ENCODE peak calls at places on chromosome 14, in ten cellular contexts. B is Ammon's horn; P is stimulated activated CD4-positive, alpha-beta T cell treated with anti-CD3 and anti-CD28 coated beads, Interleukin-4, amount 100 ng/mL, for 48 hours; C is tibial artery; T is NCI-H774; N is K562; D is SW480; G is foreskin fibroblast; Z is NCI-H1105; U is DMS 273 treated with DMSO at 0.1 percent for 48 hours. V is an unnamed sample.

GRCh38 chr14:100988411-100988900 is 84.9 kb upstream of the RTL1 start:
- DNase-seq in B (no peak), P (no peak), C (no peak), T (no peak), N (no peak), D (peak; percentile 45), G (no peak), Z (no peak), U (no peak), V (peak; percentile 93)

GRCh38 chr14:70052990-70053389 is 135.8 kb downstream of the SLC8A3 start:
- DNase-seq in B (no peak), P (peak; percentile 15), C (no peak), T (no peak), N (peak; percentile 20), D (no peak), G (peak; percentile 15), Z (no peak), U (no peak), V (no peak)

GRCh38 chr14:89955022-89955414 is 488 bp upstream of the EFCAB11 start:
- DNase-seq in B (no peak), P (no peak), C (no peak), T (no peak), N (no peak), D (no peak), G (no peak), Z (no peak), U (no peak), V (no peak)

GRCh38 chr14:103161054-103161397 is 37.8 kb downstream of the TNFAIP2 start:
- DNase-seq in B (no peak), P (no peak), C (no peak), T (no peak), N (no peak), D (peak; percentile 50), G (no peak), Z (no peak), U (no peak), V (no peak)

GRCh38 chr14:101407328-101407727 is 154.0 kb upstream of the DIO3 start:
- DNase-seq in B (no peak), P (no peak), C (no peak), T (no peak), N (no peak), D (no peak), G (no peak), Z (no peak), U (no peak), V (no peak)

GRCh38 chr14:71498151-71498734 is 434.0 kb upstream of the RGS6 start:
- DNase-seq in B (no peak), P (no peak), C (no peak), T (no peak), N (no peak), D (no peak), G (no peak), Z (no peak), U (no peak), V (no peak)

GRCh38 chr14:50871223-50871622 is 630 bp upstream of the ABHD12B start:
- DNase-seq in B (no peak), P (no peak), C (no peak), T (no peak), N (no peak), D (no peak), G (no peak), Z (no peak), U (no peak), V (no peak)

GRCh38 chr14:86847176-86847575 is 1145.8 kb downstream of the GALC start:
- DNase-seq in B (no peak), P (no peak), C (no peak), T (no peak), N (no peak), D (no peak), G (peak; percentile 14), Z (no peak), U (no peak), V (no peak)

GRCh38 chr14:99316281-99317163 is 44.5 kb upstream of the BCL11B start:
- DNase-seq in B (no peak), P (no peak), C (no peak), T (no peak), N (no peak), D (peak; percentile 92), G (no peak), Z (no peak), U (no peak), V (no peak)

GRCh38 chr14:65160091-65160490 is 57.8 kb upstream of the MAX start:
- DNase-seq in B (no peak), P (no peak), C (no peak), T (no peak), N (no peak), D (no peak), G (no peak), Z (no peak), U (no peak), V (no peak)

GRCh38 chr14:61527325-61528100 is 167.8 kb upstream of the HIF1A start:
- DNase-seq in B (no peak), P (no peak), C (no peak), T (no peak), N (peak; percentile 31), D (peak; percentile 39), G (peak; percentile 75), Z (no peak), U (no peak), V (no peak)

GRCh38 chr14:71529855-71530254 is 402.4 kb upstream of the RGS6 start:
- DNase-seq in B (peak; percentile 33), P (no peak), C (peak; percentile 77), T (no peak), N (no peak), D (no peak), G (no peak), Z (no peak), U (no peak), V (no peak)

GRCh38 chr14:105150026-105150367 is 18.6 kb downstream of the JAG2 start:
- DNase-seq in B (no peak), P (no peak), C (no peak), T (no peak), N (no peak), D (no peak), G (no peak), Z (no peak), U (no peak), V (no peak)

GRCh38 chr14:89137514-89138163 is 279.4 kb downstream of the FOXN3 start:
- DNase-seq in B (no peak), P (no peak), C (peak; percentile 76), T (no peak), N (peak; percentile 24), D (peak; percentile 87), G (peak; percentile 97), Z (no peak), U (no peak), V (peak; percentile 75)

GRCh38 chr14:75518625-75519024 is 3.6 kb upstream of the BATF start:
- DNase-seq in B (no peak), P (no peak), C (no peak), T (no peak), N (peak; percentile 53), D (no peak), G (no peak), Z (no peak), U (no peak), V (no peak)

GRCh38 chr14:70884595-70885342 is 22.5 kb upstream of the PCNX1 start:
- DNase-seq in B (no peak), P (no peak), C (no peak), T (no peak), N (peak; percentile 73), D (no peak), G (no peak), Z (no peak), U (no peak), V (no peak)

GRCh38 chr14:99127651-99128167 is 144.3 kb downstream of the BCL11B start:
- DNase-seq in B (no peak), P (no peak), C (peak; percentile 34), T (no peak), N (no peak), D (no peak), G (no peak), Z (no peak), U (no peak), V (no peak)

GRCh38 chr14:23569443-23570151 is 2.0 kb upstream of the AP1G2 start:
- DNase-seq in B (peak; percentile 90), P (no peak), C (no peak), T (no peak), N (no peak), D (peak; percentile 62), G (no peak), Z (no peak), U (peak; percentile 61), V (no peak)

GRCh38 chr14:104110491-104111209 is 25.1 kb downstream of the ASPG start:
- DNase-seq in B (no peak), P (no peak), C (no peak), T (no peak), N (no peak), D (no peak), G (no peak), Z (no peak), U (no peak), V (no peak)

GRCh38 chr14:53538316-53538851 is 385.3 kb upstream of the DDHD1 start:
- DNase-seq in B (peak; percentile 12), P (no peak), C (no peak), T (no peak), N (no peak), D (no peak), G (no peak), Z (no peak), U (no peak), V (no peak)

GRCh38 chr14:54599932-54600331 is 33.0 kb downstream of the SAMD4A start:
- DNase-seq in B (no peak), P (no peak), C (no peak), T (no peak), N (no peak), D (no peak), G (no peak), Z (no peak), U (no peak), V (no peak)

GRCh38 chr14:77064535-77065178 is 33.4 kb upstream of the CIPC start:
- DNase-seq in B (no peak), P (no peak), C (no peak), T (no peak), N (no peak), D (no peak), G (no peak), Z (no peak), U (peak; percentile 24), V (no peak)

GRCh38 chr14:104928391-104929133 is 3.9 kb downstream of the PLD4 start:
- DNase-seq in B (no peak), P (no peak), C (no peak), T (no peak), N (no peak), D (no peak), G (no peak), Z (no peak), U (no peak), V (no peak)

GRCh38 chr14:49920260-49920659 is 27.4 kb downstream of the ARF6 start:
- DNase-seq in B (no peak), P (no peak), C (no peak), T (no peak), N (no peak), D (no peak), G (no peak), Z (no peak), U (no peak), V (no peak)

GRCh38 chr14:39615352-39615751 is 183.1 kb upstream of the FBXO33 start:
- DNase-seq in B (no peak), P (no peak), C (no peak), T (no peak), N (no peak), D (peak; percentile 2), G (no peak), Z (no peak), U (no peak), V (peak; percentile 7)

GRCh38 chr14:93544212-93544611 is 113.5 kb downstream of the UNC79 start:
- DNase-seq in B (no peak), P (no peak), C (no peak), T (no peak), N (no peak), D (no peak), G (no peak), Z (no peak), U (no peak), V (no peak)

GRCh38 chr14:81068384-81068783 is 113.0 kb downstream of the TSHR start:
- DNase-seq in B (no peak), P (no peak), C (no peak), T (no peak), N (no peak), D (no peak), G (no peak), Z (no peak), U (no peak), V (no peak)

GRCh38 chr14:85416771-85417170 is 113.2 kb upstream of the FLRT2 start:
- DNase-seq in B (no peak), P (no peak), C (no peak), T (no peak), N (no peak), D (no peak), G (peak; percentile 72), Z (no peak), U (no peak), V (no peak)

V was measured in epithelial cell of proximal tubule.